ENCODE peak calls at places on chromosomes 6 and 20, in seven cellular contexts. One of them, this sample, is unnamed.

GRCh38 chr6:131199568-131200272 is 64.5 kb downstream of the AKAP7 start:
- DNase-seq in Panc1: peak
- DNase-seq in fibroblast of the aortic adventitia: peak
- DNase-seq in fibroblast of lung: peak
- DNase-seq in transverse colon: peak
- DNase-seq in T-helper 1 cell: peak
- DNase-seq in stimulated activated CD4-positive, alpha-beta T cell treated with anti-CD3 and anti-CD28 coated beads, Interleukin-1b, Interleukin-23, amount 100 ng/mL, for 4 hours: peak
- DNase-seq in this sample: peak

GRCh38 chr6:81838031-81838430 is 85.5 kb upstream of the TENT5A start:
- DNase-seq in Panc1: no peak
- DNase-seq in stimulated activated CD4-positive, alpha-beta T cell treated with anti-CD3 and anti-CD28 coated beads, Interleukin-1b, Interleukin-23, amount 100 ng/mL, for 4 hours: no peak
- DNase-seq in fibroblast of lung: peak
- DNase-seq in transverse colon: no peak
- DNase-seq in fibroblast of the aortic adventitia: peak
- DNase-seq in T-helper 1 cell: no peak
- DNase-seq in this sample: no peak

GRCh38 chr20:7841967-7842301 is 98.3 kb downstream of the HAO1 start:
- DNase-seq in Panc1: peak
- DNase-seq in transverse colon: no peak
- DNase-seq in fibroblast of the aortic adventitia: peak
- DNase-seq in stimulated activated CD4-positive, alpha-beta T cell treated with anti-CD3 and anti-CD28 coated beads, Interleukin-1b, Interleukin-23, amount 100 ng/mL, for 4 hours: no peak
- DNase-seq in T-helper 1 cell: no peak
- DNase-seq in fibroblast of lung: peak
- DNase-seq in this sample: no peak

GRCh38 chr6:106749611-106750010 is 120.2 kb downstream of the QRSL1 start:
- DNase-seq in Panc1: no peak
- DNase-seq in transverse colon: no peak
- DNase-seq in fibroblast of the aortic adventitia: peak
- DNase-seq in stimulated activated CD4-positive, alpha-beta T cell treated with anti-CD3 and anti-CD28 coated beads, Interleukin-1b, Interleukin-23, amount 100 ng/mL, for 4 hours: no peak
- DNase-seq in fibroblast of lung: no peak
- DNase-seq in T-helper 1 cell: no peak
- DNase-seq in this sample: no peak

GRCh38 chr20:63537525-63538203 is 488 bp upstream of the PTK6 start:
- DNase-seq in stimulated activated CD4-positive, alpha-beta T cell treated with anti-CD3 and anti-CD28 coated beads, Interleukin-1b, Interleukin-23, amount 100 ng/mL, for 4 hours: peak
- DNase-seq in fibroblast of lung: peak
- DNase-seq in Panc1: peak
- DNase-seq in fibroblast of the aortic adventitia: peak
- DNase-seq in T-helper 1 cell: peak
- DNase-seq in transverse colon: peak
- DNase-seq in this sample: peak

GRCh38 chr20:10047427-10047826 is 12.6 kb downstream of the ANKEF1 start:
- DNase-seq in fibroblast of the aortic adventitia: no peak
- DNase-seq in T-helper 1 cell: no peak
- DNase-seq in stimulated activated CD4-positive, alpha-beta T cell treated with anti-CD3 and anti-CD28 coated beads, Interleukin-1b, Interleukin-23, amount 100 ng/mL, for 4 hours: no peak
- DNase-seq in transverse colon: no peak
- DNase-seq in fibroblast of lung: peak
- DNase-seq in Panc1: no peak
- DNase-seq in this sample: no peak

GRCh38 chr20:20668639-20669038 is 43.8 kb downstream of the RALGAPA2 start:
- DNase-seq in T-helper 1 cell: no peak
- DNase-seq in Panc1: no peak
- DNase-seq in stimulated activated CD4-positive, alpha-beta T cell treated with anti-CD3 and anti-CD28 coated beads, Interleukin-1b, Interleukin-23, amount 100 ng/mL, for 4 hours: no peak
- DNase-seq in fibroblast of lung: peak
- DNase-seq in transverse colon: no peak
- DNase-seq in fibroblast of the aortic adventitia: peak
- DNase-seq in this sample: no peak

GRCh38 chr6:151136141-151136755 is 103.5 kb upstream of the AKAP12 start:
- DNase-seq in T-helper 1 cell: no peak
- DNase-seq in fibroblast of lung: peak
- DNase-seq in stimulated activated CD4-positive, alpha-beta T cell treated with anti-CD3 and anti-CD28 coated beads, Interleukin-1b, Interleukin-23, amount 100 ng/mL, for 4 hours: no peak
- DNase-seq in transverse colon: no peak
- DNase-seq in fibroblast of the aortic adventitia: no peak
- DNase-seq in Panc1: no peak
- DNase-seq in this sample: no peak

GRCh38 chr20:21705466-21706344 is at the start of gene PAX1:
- DNase-seq in stimulated activated CD4-positive, alpha-beta T cell treated with anti-CD3 and anti-CD28 coated beads, Interleukin-1b, Interleukin-23, amount 100 ng/mL, for 4 hours: no peak
- DNase-seq in T-helper 1 cell: no peak
- DNase-seq in Panc1: no peak
- DNase-seq in transverse colon: no peak
- DNase-seq in fibroblast of the aortic adventitia: no peak
- DNase-seq in fibroblast of lung: no peak
- DNase-seq in this sample: no peak

GRCh38 chr6:83633609-83634008 is 75.3 kb downstream of the SNAP91 start:
- DNase-seq in transverse colon: no peak
- DNase-seq in fibroblast of lung: no peak
- DNase-seq in stimulated activated CD4-positive, alpha-beta T cell treated with anti-CD3 and anti-CD28 coated beads, Interleukin-1b, Interleukin-23, amount 100 ng/mL, for 4 hours: no peak
- DNase-seq in fibroblast of the aortic adventitia: no peak
- DNase-seq in Panc1: no peak
- DNase-seq in T-helper 1 cell: no peak
- DNase-seq in this sample: no peak

GRCh38 chr20:3452690-3453089 is 18.1 kb upstream of the ATRN start:
- DNase-seq in fibroblast of lung: no peak
- DNase-seq in Panc1: no peak
- DNase-seq in fibroblast of the aortic adventitia: no peak
- DNase-seq in T-helper 1 cell: no peak
- DNase-seq in transverse colon: no peak
- DNase-seq in stimulated activated CD4-positive, alpha-beta T cell treated with anti-CD3 and anti-CD28 coated beads, Interleukin-1b, Interleukin-23, amount 100 ng/mL, for 4 hours: no peak
- DNase-seq in this sample: no peak

GRCh38 chr6:36427781-36428345 is 14.8 kb downstream of the PXT1 start:
- DNase-seq in fibroblast of the aortic adventitia: peak
- DNase-seq in fibroblast of lung: peak
- DNase-seq in transverse colon: no peak
- DNase-seq in Panc1: no peak
- DNase-seq in T-helper 1 cell: no peak
- DNase-seq in stimulated activated CD4-positive, alpha-beta T cell treated with anti-CD3 and anti-CD28 coated beads, Interleukin-1b, Interleukin-23, amount 100 ng/mL, for 4 hours: no peak
- DNase-seq in this sample: no peak

GRCh38 chr6:48664850-48665249 is 553.9 kb upstream of the PTCHD4 start:
- DNase-seq in stimulated activated CD4-positive, alpha-beta T cell treated with anti-CD3 and anti-CD28 coated beads, Interleukin-1b, Interleukin-23, amount 100 ng/mL, for 4 hours: no peak
- DNase-seq in fibroblast of the aortic adventitia: peak
- DNase-seq in fibroblast of lung: peak
- DNase-seq in Panc1: no peak
- DNase-seq in T-helper 1 cell: no peak
- DNase-seq in transverse colon: no peak
- DNase-seq in this sample: no peak

GRCh38 chr20:54510546-54511129 is 35.2 kb downstream of the DOK5 start:
- DNase-seq in transverse colon: no peak
- DNase-seq in Panc1: no peak
- DNase-seq in stimulated activated CD4-positive, alpha-beta T cell treated with anti-CD3 and anti-CD28 coated beads, Interleukin-1b, Interleukin-23, amount 100 ng/mL, for 4 hours: no peak
- DNase-seq in fibroblast of lung: peak
- DNase-seq in fibroblast of the aortic adventitia: peak
- DNase-seq in T-helper 1 cell: no peak
- DNase-seq in this sample: no peak

GRCh38 chr6:162388383-162388777 is 339.2 kb downstream of the PRKN start:
- DNase-seq in stimulated activated CD4-positive, alpha-beta T cell treated with anti-CD3 and anti-CD28 coated beads, Interleukin-1b, Interleukin-23, amount 100 ng/mL, for 4 hours: no peak
- DNase-seq in T-helper 1 cell: no peak
- DNase-seq in fibroblast of lung: no peak
- DNase-seq in Panc1: no peak
- DNase-seq in transverse colon: no peak
- DNase-seq in fibroblast of the aortic adventitia: no peak
- DNase-seq in this sample: no peak

GRCh38 chr6:21987501-21987957 is 309.3 kb downstream of the PRL start:
- DNase-seq in stimulated activated CD4-positive, alpha-beta T cell treated with anti-CD3 and anti-CD28 coated beads, Interleukin-1b, Interleukin-23, amount 100 ng/mL, for 4 hours: no peak
- DNase-seq in transverse colon: peak
- DNase-seq in fibroblast of the aortic adventitia: peak
- DNase-seq in fibroblast of lung: peak
- DNase-seq in T-helper 1 cell: no peak
- DNase-seq in Panc1: no peak
- DNase-seq in this sample: peak